ENCODE peak calls at places on chromosomes 13 and 19, in five cellular contexts. One of them, this sample, is unnamed.

GRCh38 chr13:92573467-92574057 is 653.0 kb upstream of the GPC6 start:
- DNase-seq in Panc1: no peak
- DNase-seq in CD8-positive, alpha-beta T cell: no peak
- DNase-seq in MM.1S: peak
- DNase-seq in substantia nigra: no peak
- DNase-seq in this sample: no peak

GRCh38 chr19:19022380-19022961 is 10.8 kb downstream of the SUGP2 start:
- DNase-seq in MM.1S: no peak
- DNase-seq in Panc1: no peak
- DNase-seq in CD8-positive, alpha-beta T cell: no peak
- DNase-seq in substantia nigra: no peak
- DNase-seq in this sample: no peak

GRCh38 chr19:17424743-17425365 is 5.0 kb downstream of the MVB12A start:
- DNase-seq in substantia nigra: no peak
- DNase-seq in Panc1: no peak
- DNase-seq in CD8-positive, alpha-beta T cell: no peak
- DNase-seq in MM.1S: no peak
- DNase-seq in this sample: no peak

GRCh38 chr19:11205939-11206570 is 8.7 kb upstream of the KANK2 start:
- DNase-seq in CD8-positive, alpha-beta T cell: no peak
- DNase-seq in MM.1S: peak
- DNase-seq in Panc1: no peak
- DNase-seq in substantia nigra: no peak
- DNase-seq in this sample: no peak

GRCh38 chr13:80705371-80706163 is 364.6 kb upstream of the SPRY2 start:
- DNase-seq in Panc1: no peak
- DNase-seq in CD8-positive, alpha-beta T cell: no peak
- DNase-seq in MM.1S: no peak
- DNase-seq in substantia nigra: no peak
- DNase-seq in this sample: no peak

GRCh38 chr19:17775991-17776803 is 18.7 kb upstream of the B3GNT3 start:
- DNase-seq in CD8-positive, alpha-beta T cell: no peak
- DNase-seq in Panc1: no peak
- DNase-seq in substantia nigra: no peak
- DNase-seq in MM.1S: no peak
- DNase-seq in this sample: no peak

GRCh38 chr13:73250061-73250460 is 191.3 kb downstream of the KLF5 start:
- DNase-seq in MM.1S: no peak
- DNase-seq in CD8-positive, alpha-beta T cell: no peak
- DNase-seq in Panc1: no peak
- DNase-seq in substantia nigra: no peak
- DNase-seq in this sample: no peak

GRCh38 chr19:10533656-10534386 is 9.9 kb upstream of the ATG4D start:
- DNase-seq in MM.1S: no peak
- DNase-seq in substantia nigra: no peak
- DNase-seq in CD8-positive, alpha-beta T cell: no peak
- DNase-seq in Panc1: no peak
- DNase-seq in this sample: peak

GRCh38 chr19:51368366-51369282 is at the start of gene CLDND2:
- DNase-seq in substantia nigra: no peak
- DNase-seq in CD8-positive, alpha-beta T cell: peak
- DNase-seq in MM.1S: no peak
- DNase-seq in Panc1: no peak
- DNase-seq in this sample: no peak

GRCh38 chr13:44648392-44649117 is 72.4 kb upstream of the TSC22D1 start:
- DNase-seq in MM.1S: no peak
- DNase-seq in substantia nigra: no peak
- DNase-seq in Panc1: no peak
- DNase-seq in CD8-positive, alpha-beta T cell: no peak
- DNase-seq in this sample: no peak

GRCh38 chr19:35436477-35437141 is 11.4 kb upstream of the FFAR2 start:
- DNase-seq in CD8-positive, alpha-beta T cell: peak
- DNase-seq in substantia nigra: no peak
- DNase-seq in MM.1S: no peak
- DNase-seq in Panc1: no peak
- DNase-seq in this sample: peak
- H3K27ac ChIP-seq in CD8-positive, alpha-beta T cell: no peak
- H3K27ac ChIP-seq in substantia nigra: no peak
- H3K27ac ChIP-seq in MM.1S: no peak
- H3K27ac ChIP-seq in Panc1: no peak
- H3K27ac ChIP-seq in this sample: peak

GRCh38 chr19:30708416-30708815 is 336.2 kb downstream of the ZNF536 start:
- DNase-seq in substantia nigra: no peak
- DNase-seq in CD8-positive, alpha-beta T cell: no peak
- DNase-seq in Panc1: no peak
- DNase-seq in MM.1S: no peak
- DNase-seq in this sample: no peak
- H3K27ac ChIP-seq in substantia nigra: no peak
- H3K27ac ChIP-seq in CD8-positive, alpha-beta T cell: no peak
- H3K27ac ChIP-seq in Panc1: no peak
- H3K27ac ChIP-seq in MM.1S: no peak
- H3K27ac ChIP-seq in this sample: no peak

DNA sequence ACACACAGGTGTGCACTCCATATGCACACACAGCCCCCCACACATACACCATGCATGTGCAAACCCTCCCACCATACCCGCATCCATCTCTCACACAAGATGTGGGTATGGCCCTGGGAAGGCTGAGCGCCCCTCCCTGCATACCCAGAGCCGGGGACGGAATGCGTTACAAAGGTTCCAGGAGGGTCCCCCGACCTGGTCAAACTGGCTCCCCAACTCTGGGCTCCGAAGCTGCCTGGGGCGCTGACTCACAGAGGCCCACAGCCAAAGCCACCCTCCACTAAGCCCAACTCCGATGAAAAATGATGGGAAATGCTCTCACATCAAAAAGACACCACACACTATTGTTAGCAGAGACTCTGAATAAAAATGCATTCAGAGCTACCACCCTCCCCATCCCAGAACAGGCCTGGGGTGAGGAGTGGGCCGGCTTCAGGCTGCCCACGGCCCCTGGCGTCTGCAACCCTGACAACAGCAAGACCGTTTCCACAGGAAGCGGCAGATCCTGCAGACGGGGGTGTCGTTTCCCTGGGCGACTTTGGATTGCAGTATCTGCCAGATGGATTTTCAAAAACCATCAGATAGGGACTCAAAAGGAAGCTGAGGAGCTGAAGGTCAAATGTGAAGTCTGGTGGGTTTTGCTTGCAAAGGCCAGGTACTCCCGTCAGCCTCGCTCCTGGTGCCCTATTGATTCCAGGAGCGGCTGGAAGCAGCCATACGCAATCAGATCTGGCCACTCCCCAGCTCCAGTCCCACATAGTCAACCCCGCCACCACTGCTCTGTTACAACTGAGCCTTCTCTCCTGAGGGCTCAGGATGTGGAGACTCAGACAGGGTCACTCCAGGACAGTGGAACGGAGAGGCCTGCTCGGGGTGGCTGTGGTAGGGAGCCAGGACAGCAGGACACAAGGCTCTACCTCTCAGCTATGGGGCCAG is 14.3 kb downstream of the PEPD start:
- DNase-seq in Panc1: no peak
- DNase-seq in CD8-positive, alpha-beta T cell: no peak
- DNase-seq in substantia nigra: no peak
- DNase-seq in MM.1S: no peak
- DNase-seq in this sample: no peak
- H3K27ac ChIP-seq in Panc1: no peak
- H3K27ac ChIP-seq in CD8-positive, alpha-beta T cell: no peak
- H3K27ac ChIP-seq in substantia nigra: no peak
- H3K27ac ChIP-seq in MM.1S: no peak
- H3K27ac ChIP-seq in this sample: no peak

GRCh38 chr13:32425158-32425557 is 2.8 kb downstream of the N4BP2L1 start:
- DNase-seq in MM.1S: no peak
- DNase-seq in CD8-positive, alpha-beta T cell: no peak
- DNase-seq in substantia nigra: no peak
- DNase-seq in Panc1: no peak
- DNase-seq in this sample: no peak

GRCh38 chr13:32419862-32420261 is 8.1 kb downstream of the N4BP2L1 start:
- DNase-seq in CD8-positive, alpha-beta T cell: no peak
- DNase-seq in Panc1: no peak
- DNase-seq in MM.1S: no peak
- DNase-seq in substantia nigra: no peak
- DNase-seq in this sample: no peak

GRCh38 chr13:32426191-32426980 is 1.5 kb downstream of the N4BP2L1 start:
- DNase-seq in MM.1S: peak
- DNase-seq in substantia nigra: no peak
- DNase-seq in Panc1: no peak
- DNase-seq in CD8-positive, alpha-beta T cell: peak
- DNase-seq in this sample: no peak

GRCh38 chr13:32426981-32427851 is 714 bp downstream of the N4BP2L1 start:
- DNase-seq in MM.1S: peak
- DNase-seq in CD8-positive, alpha-beta T cell: peak
- DNase-seq in Panc1: no peak
- DNase-seq in substantia nigra: peak
- DNase-seq in this sample: no peak

GRCh38 chr13:32423592-32423991 is 4.3 kb downstream of the N4BP2L1 start:
- DNase-seq in MM.1S: no peak
- DNase-seq in Panc1: no peak
- DNase-seq in substantia nigra: no peak
- DNase-seq in CD8-positive, alpha-beta T cell: no peak
- DNase-seq in this sample: no peak
- H3K27ac ChIP-seq in MM.1S: no peak
- H3K27ac ChIP-seq in Panc1: no peak
- H3K27ac ChIP-seq in substantia nigra: no peak
- H3K27ac ChIP-seq in CD8-positive, alpha-beta T cell: no peak
- H3K27ac ChIP-seq in this sample: no peak

GRCh38 chr13:46561691-46562090 is 8.7 kb downstream of the LRCH1 start:
- DNase-seq in Panc1: no peak
- DNase-seq in substantia nigra: no peak
- DNase-seq in MM.1S: no peak
- DNase-seq in CD8-positive, alpha-beta T cell: no peak
- DNase-seq in this sample: no peak
- H3K27ac ChIP-seq in Panc1: no peak
- H3K27ac ChIP-seq in substantia nigra: no peak
- H3K27ac ChIP-seq in MM.1S: no peak
- H3K27ac ChIP-seq in CD8-positive, alpha-beta T cell: no peak
- H3K27ac ChIP-seq in this sample: no peak

DNA sequence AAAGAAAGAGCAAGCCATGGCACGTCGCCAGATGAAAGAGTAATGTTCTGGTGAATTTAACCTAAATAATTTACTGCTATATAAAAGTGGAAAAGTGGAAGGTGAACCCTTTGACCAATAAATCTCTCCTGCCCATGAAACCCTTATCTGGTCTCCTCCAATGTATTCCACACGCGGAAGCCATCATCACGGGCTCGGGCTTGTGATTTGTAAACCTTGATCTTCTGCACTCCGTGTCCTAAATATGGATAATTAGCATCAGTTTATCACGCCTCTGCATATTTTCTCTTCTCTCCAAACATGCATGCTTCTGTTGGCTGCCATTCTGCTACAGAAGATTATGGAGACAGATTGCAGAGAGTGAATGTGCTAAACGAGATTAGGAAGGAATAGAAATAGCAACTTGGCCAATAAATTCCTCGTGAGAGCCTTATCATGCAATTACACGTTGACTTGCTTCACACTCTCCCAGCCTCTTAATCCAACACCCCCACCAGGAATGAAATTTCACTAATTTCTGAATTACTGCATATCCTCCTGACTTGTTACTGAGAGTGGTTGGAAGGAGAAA is 34.5 kb downstream of the SOX1 start:
- DNase-seq in Panc1: no peak
- DNase-seq in MM.1S: no peak
- DNase-seq in substantia nigra: no peak
- DNase-seq in CD8-positive, alpha-beta T cell: no peak
- DNase-seq in this sample: no peak
- H3K27ac ChIP-seq in Panc1: no peak
- H3K27ac ChIP-seq in MM.1S: no peak
- H3K27ac ChIP-seq in substantia nigra: no peak
- H3K27ac ChIP-seq in CD8-positive, alpha-beta T cell: no peak
- H3K27ac ChIP-seq in this sample: no peak

GRCh38 chr19:57688011-57688763 is 6.4 kb downstream of the ZNF551 start:
- DNase-seq in MM.1S: no peak
- DNase-seq in Panc1: no peak
- DNase-seq in substantia nigra: no peak
- DNase-seq in CD8-positive, alpha-beta T cell: no peak
- DNase-seq in this sample: no peak
- H3K27ac ChIP-seq in MM.1S: no peak
- H3K27ac ChIP-seq in Panc1: no peak
- H3K27ac ChIP-seq in substantia nigra: no peak
- H3K27ac ChIP-seq in CD8-positive, alpha-beta T cell: no peak
- H3K27ac ChIP-seq in this sample: peak

GRCh38 chr19:52923782-52924593 is 760 bp upstream of the ZNF888 start:
- DNase-seq in CD8-positive, alpha-beta T cell: no peak
- DNase-seq in Panc1: no peak
- DNase-seq in MM.1S: no peak
- DNase-seq in substantia nigra: no peak
- DNase-seq in this sample: no peak
- H3K27ac ChIP-seq in CD8-positive, alpha-beta T cell: no peak
- H3K27ac ChIP-seq in Panc1: peak
- H3K27ac ChIP-seq in MM.1S: no peak
- H3K27ac ChIP-seq in substantia nigra: peak
- H3K27ac ChIP-seq in this sample: peak

GRCh38 chr19:46784262-46785053 is 3.9 kb downstream of the SLC1A5 start:
- DNase-seq in CD8-positive, alpha-beta T cell: peak
- DNase-seq in MM.1S: peak
- DNase-seq in Panc1: no peak
- DNase-seq in substantia nigra: peak
- DNase-seq in this sample: peak

GRCh38 chr19:46786236-46787039 is 2.0 kb downstream of the SLC1A5 start:
- DNase-seq in CD8-positive, alpha-beta T cell: peak
- DNase-seq in Panc1: no peak
- DNase-seq in substantia nigra: no peak
- DNase-seq in MM.1S: peak
- DNase-seq in this sample: peak

GRCh38 chr19:46787040-46787330 is 1.4 kb downstream of the SLC1A5 start:
- DNase-seq in CD8-positive, alpha-beta T cell: no peak
- DNase-seq in Panc1: no peak
- DNase-seq in substantia nigra: no peak
- DNase-seq in MM.1S: no peak
- DNase-seq in this sample: no peak

GRCh38 chr19:46785054-46785979 is 3.1 kb downstream of the SLC1A5 start:
- DNase-seq in CD8-positive, alpha-beta T cell: no peak
- DNase-seq in substantia nigra: no peak
- DNase-seq in MM.1S: no peak
- DNase-seq in Panc1: no peak
- DNase-seq in this sample: no peak

DNA sequence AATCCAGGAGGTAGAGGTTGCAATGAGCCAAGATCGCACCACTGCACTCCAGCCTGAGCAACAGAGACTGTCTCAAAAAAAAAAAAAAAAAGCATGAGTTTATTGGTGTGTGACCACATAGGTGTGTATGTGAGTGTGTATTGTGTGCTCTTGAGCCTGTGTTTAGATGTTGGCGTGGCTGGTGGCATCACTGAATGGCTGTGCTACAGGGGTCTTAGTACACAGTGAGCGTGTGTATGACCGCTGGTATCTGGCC is 2.5 kb downstream of the SLC1A5 start:
- DNase-seq in substantia nigra: no peak
- DNase-seq in MM.1S: no peak
- DNase-seq in Panc1: no peak
- DNase-seq in CD8-positive, alpha-beta T cell: no peak
- DNase-seq in this sample: no peak
- H3K27ac ChIP-seq in substantia nigra: peak
- H3K27ac ChIP-seq in MM.1S: peak
- H3K27ac ChIP-seq in Panc1: peak
- H3K27ac ChIP-seq in CD8-positive, alpha-beta T cell: peak
- H3K27ac ChIP-seq in this sample: peak

This sample was measured in epithelial cell of prostate.